ENCODE peak calls at places on chromosomes 7 and 10, in five cellular contexts. J, N, V, F and H are unnamed samples.

GRCh38 chr10:48656241-48656921 is 28.3 kb upstream of the WDFY4 start:
- DNase-seq in J (peak; percentile 88), N (peak; percentile 90), V (peak; percentile 57), F (peak; percentile 95), H (peak; percentile 92)

GRCh38 chr7:76020031-76020714 is 25.8 kb upstream of the TMEM120A start:
- DNase-seq in J (peak; percentile 60), N (peak; percentile 71), V (no peak), F (peak; percentile 63), H (peak; percentile 80)

GRCh38 chr7:110591341-110591740 is 499.6 kb upstream of the LRRN3 start:
- DNase-seq in J (no peak), N (no peak), V (no peak), F (no peak), H (no peak)

GRCh38 chr7:142478479-142479220 is 220.8 kb upstream of the PRSS58 start:
- DNase-seq in J (peak; percentile 68), N (peak; percentile 56), V (no peak), F (no peak), H (peak; percentile 41)

GRCh38 chr7:117279931-117280525 is 42.8 kb downstream of the WNT2 start:
- DNase-seq in J (no peak), N (no peak), V (no peak), F (no peak), H (no peak)

GRCh38 chr10:27285093-27285492 is 44.5 kb upstream of the ACBD5 start:
- DNase-seq in J (peak; percentile 9), N (peak; percentile 19), V (no peak), F (no peak), H (peak; percentile 59)

GRCh38 chr10:50653142-50653541 is 29.4 kb upstream of the SGMS1 start:
- DNase-seq in J (peak; percentile 35), N (peak; percentile 54), V (peak; percentile 10), F (no peak), H (peak; percentile 24)

GRCh38 chr10:15367296-15367830 is 3.7 kb downstream of the FAM171A1 start:
- DNase-seq in J (no peak), N (no peak), V (no peak), F (no peak), H (no peak)

GRCh38 chr7:22617166-22617565 is 109.8 kb upstream of the IL6 start:
- DNase-seq in J (peak; percentile 88), N (no peak), V (no peak), F (no peak), H (no peak)

GRCh38 chr7:128869138-128869943 is 6.7 kb downstream of the ATP6V1F start:
- DNase-seq in J (no peak), N (peak; percentile 41), V (no peak), F (peak; percentile 64), H (peak; percentile 52)

GRCh38 chr7:138610671-138611170 is 90.4 kb downstream of the SVOPL start:
- DNase-seq in J (no peak), N (no peak), V (no peak), F (no peak), H (no peak)

DNA sequence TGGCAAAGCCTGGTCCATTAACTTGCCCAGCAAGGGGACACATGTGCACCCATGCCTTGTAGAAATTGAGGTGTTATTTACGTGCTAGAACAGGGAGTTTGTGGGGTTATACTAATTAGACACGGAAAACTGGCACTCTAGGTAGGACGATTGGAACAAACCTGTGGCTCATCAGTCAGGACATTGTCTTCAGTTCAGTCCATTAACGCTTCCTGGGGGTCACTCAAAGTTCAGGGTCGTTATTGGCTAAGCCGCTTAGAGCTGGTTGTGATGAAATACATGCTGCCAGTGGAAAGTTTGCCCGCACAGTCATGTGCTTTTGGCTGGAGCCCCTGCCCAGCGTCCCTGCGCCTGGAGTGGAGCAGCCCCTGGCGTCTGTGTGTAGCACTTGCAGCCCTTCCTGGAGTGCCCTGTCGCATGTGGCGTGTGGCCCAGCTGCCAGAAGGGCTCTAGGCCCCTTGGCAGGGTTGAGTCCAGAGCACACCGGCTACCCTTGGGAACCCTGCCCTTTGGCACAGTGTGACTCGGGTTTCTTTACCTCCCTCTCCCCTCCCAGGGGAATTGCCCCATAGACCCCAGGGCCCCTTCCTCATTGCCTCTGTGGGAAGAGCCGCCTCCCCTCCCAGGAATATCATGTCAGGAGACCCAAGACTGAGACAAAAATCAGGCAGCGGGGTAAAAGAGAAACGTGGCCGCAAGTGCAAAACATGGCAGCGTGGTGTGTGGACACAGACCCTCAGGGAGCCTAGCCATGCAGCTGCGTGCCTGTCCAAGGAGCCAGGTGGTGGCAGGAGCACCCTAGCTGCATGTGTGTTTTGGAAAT is 9.8 kb downstream of the ZNF775 start:
- DNase-seq in J (peak; percentile 78), N (no peak), V (no peak), F (no peak), H (no peak)
- TF ChIP-seq CTCF in J (peak; percentile 63), N (peak; percentile 3), V (peak; percentile 29), F (no peak), H (no peak)

DNA sequence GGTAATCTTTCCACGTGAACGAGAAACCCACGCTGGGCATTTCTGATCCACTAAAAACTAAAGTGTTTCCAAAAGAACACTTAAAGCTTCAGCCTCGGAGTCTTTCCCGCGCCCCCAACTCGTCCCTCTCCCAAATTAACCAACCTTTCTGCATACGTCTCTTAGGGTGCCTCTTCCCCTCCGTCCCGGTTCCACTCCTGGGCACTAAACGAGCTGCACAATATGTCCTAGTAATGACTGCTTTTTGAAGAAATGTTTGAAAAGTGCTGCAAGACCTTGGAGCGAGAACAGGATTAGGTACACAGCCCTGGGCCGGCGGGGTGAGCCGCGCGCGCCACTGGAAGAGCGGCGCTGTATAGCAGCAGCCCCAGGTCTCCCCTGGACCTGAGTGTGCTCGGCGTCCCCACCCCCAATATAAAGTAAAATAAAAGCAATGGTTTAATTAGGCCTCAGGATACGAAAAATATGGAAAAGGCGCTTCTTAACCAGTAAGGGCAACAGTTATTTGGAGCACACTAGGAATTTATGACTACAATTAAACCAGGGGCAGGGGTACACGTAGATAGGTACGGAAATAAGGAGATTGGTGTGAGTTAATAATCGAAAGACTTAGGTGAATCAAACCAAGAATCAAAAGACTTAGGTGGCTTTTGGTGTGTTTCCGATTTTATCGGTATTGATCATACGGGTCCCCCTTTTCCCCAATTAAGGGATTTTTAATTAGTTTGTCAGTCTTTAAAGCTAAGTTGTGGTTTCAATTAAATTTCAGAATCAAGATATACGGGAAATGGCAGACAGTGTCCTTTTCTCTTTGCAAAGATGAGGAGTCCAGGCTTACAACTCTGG is 1.9 kb downstream of the TET1 start:
- DNase-seq in J (no peak), N (no peak), V (no peak), F (peak; percentile 47), H (no peak)
- TF ChIP-seq CTCF in J (no peak), N (no peak), V (no peak), F (no peak), H (no peak)

GRCh38 chr10:69861251-69862240 is 59.8 kb downstream of the COL13A1 start:
- DNase-seq in J (peak; percentile 82), N (peak; percentile 95), V (peak; percentile 73), F (no peak), H (peak; percentile 21)
- TF ChIP-seq CTCF in J (peak; percentile 50), N (peak; percentile 51), V (peak; percentile 51), F (no peak), H (peak; percentile 15)

GRCh38 chr10:117503170-117503885 is 39.2 kb upstream of the EMX2 start:
- DNase-seq in J (peak; percentile 86), N (no peak), V (no peak), F (no peak), H (no peak)
- TF ChIP-seq CTCF in J (peak; percentile 27), N (no peak), V (no peak), F (no peak), H (no peak)

GRCh38 chr7:156816943-156817572 is 75.9 kb downstream of the LMBR1 start:
- DNase-seq in J (peak; percentile 24), N (peak; percentile 33), V (no peak), F (no peak), H (no peak)
- TF ChIP-seq CTCF in J (peak; percentile 62), N (peak; percentile 17), V (peak; percentile 42), F (peak; percentile 28), H (peak; percentile 75)

GRCh38 chr10:107544706-107545520 is 380.4 kb upstream of the SORCS1 start:
- DNase-seq in J (no peak), N (no peak), V (no peak), F (no peak), H (no peak)
- TF ChIP-seq CTCF in J (no peak), N (no peak), V (no peak), F (no peak), H (no peak)

GRCh38 chr7:66518151-66518691 is 110.5 kb upstream of the KCTD7 start:
- DNase-seq in J (no peak), N (no peak), V (no peak), F (no peak), H (no peak)

GRCh38 chr7:66508431-66508830 is 120.2 kb upstream of the KCTD7 start:
- DNase-seq in J (no peak), N (no peak), V (no peak), F (no peak), H (no peak)

GRCh38 chr7:66517212-66517909 is 111.3 kb upstream of the KCTD7 start:
- DNase-seq in J (no peak), N (no peak), V (no peak), F (no peak), H (no peak)

GRCh38 chr7:66514050-66514449 is 114.6 kb upstream of the KCTD7 start:
- DNase-seq in J (no peak), N (no peak), V (no peak), F (no peak), H (no peak)
- TF ChIP-seq CTCF in J (no peak), N (no peak), V (no peak), F (no peak), H (no peak)

GRCh38 chr10:17749890-17750289 is 2.1 kb upstream of the TMEM236 start:
- DNase-seq in J (no peak), N (no peak), V (no peak), F (no peak), H (no peak)
- TF ChIP-seq CTCF in J (no peak), N (no peak), V (no peak), F (no peak), H (no peak)